ENCODE peak calls at places on chromosomes 7 and 10, in six cellular contexts. One of them, this sample, is unnamed.

GRCh38 chr7:130912086-130912909 is 178.3 kb upstream of the KLF14 start:
- DNase-seq in lung: no peak
- DNase-seq in lower lobe of right lung: no peak
- DNase-seq in CD8-positive, alpha-beta T cell: no peak
- DNase-seq in stomach: no peak
- DNase-seq in fibroblast of lung: peak
- DNase-seq in this sample: no peak

GRCh38 chr7:30436518-30436917 is 42.1 kb downstream of the NOD1 start:
- DNase-seq in lung: no peak
- DNase-seq in lower lobe of right lung: no peak
- DNase-seq in CD8-positive, alpha-beta T cell: no peak
- DNase-seq in stomach: no peak
- DNase-seq in fibroblast of lung: no peak
- DNase-seq in this sample: no peak

GRCh38 chr10:84353052-84353803 is 24.8 kb downstream of the CCSER2 start:
- DNase-seq in lung: no peak
- DNase-seq in lower lobe of right lung: no peak
- DNase-seq in CD8-positive, alpha-beta T cell: no peak
- DNase-seq in stomach: no peak
- DNase-seq in fibroblast of lung: no peak
- DNase-seq in this sample: no peak

GRCh38 chr7:55130079-55130476 is 111.3 kb downstream of the EGFR start:
- DNase-seq in lung: no peak
- DNase-seq in lower lobe of right lung: no peak
- DNase-seq in CD8-positive, alpha-beta T cell: no peak
- DNase-seq in stomach: no peak
- DNase-seq in fibroblast of lung: peak
- DNase-seq in this sample: no peak

GRCh38 chr10:77784856-77785255 is 141.7 kb downstream of the DLG5 start:
- DNase-seq in lung: no peak
- DNase-seq in lower lobe of right lung: no peak
- DNase-seq in CD8-positive, alpha-beta T cell: no peak
- DNase-seq in stomach: no peak
- DNase-seq in fibroblast of lung: peak
- DNase-seq in this sample: peak

GRCh38 chr7:14602851-14603250 is 299.7 kb downstream of the DGKB start:
- DNase-seq in lung: no peak
- DNase-seq in lower lobe of right lung: no peak
- DNase-seq in CD8-positive, alpha-beta T cell: no peak
- DNase-seq in stomach: no peak
- DNase-seq in fibroblast of lung: no peak
- DNase-seq in this sample: no peak

GRCh38 chr10:119750391-119751230 is 24.8 kb downstream of the INPP5F start:
- DNase-seq in lung: peak
- DNase-seq in lower lobe of right lung: peak
- DNase-seq in CD8-positive, alpha-beta T cell: peak
- DNase-seq in stomach: peak
- DNase-seq in fibroblast of lung: peak
- DNase-seq in this sample: peak

GRCh38 chr10:130647341-130647740 is 511.1 kb downstream of the GLRX3 start:
- DNase-seq in lung: no peak
- DNase-seq in lower lobe of right lung: no peak
- DNase-seq in CD8-positive, alpha-beta T cell: no peak
- DNase-seq in stomach: no peak
- DNase-seq in fibroblast of lung: no peak
- DNase-seq in this sample: no peak

GRCh38 chr7:84738583-84739150 is 448.2 kb downstream of the SEMA3D start:
- DNase-seq in lung: no peak
- DNase-seq in lower lobe of right lung: no peak
- DNase-seq in CD8-positive, alpha-beta T cell: no peak
- DNase-seq in stomach: no peak
- DNase-seq in fibroblast of lung: no peak
- DNase-seq in this sample: no peak

DNA sequence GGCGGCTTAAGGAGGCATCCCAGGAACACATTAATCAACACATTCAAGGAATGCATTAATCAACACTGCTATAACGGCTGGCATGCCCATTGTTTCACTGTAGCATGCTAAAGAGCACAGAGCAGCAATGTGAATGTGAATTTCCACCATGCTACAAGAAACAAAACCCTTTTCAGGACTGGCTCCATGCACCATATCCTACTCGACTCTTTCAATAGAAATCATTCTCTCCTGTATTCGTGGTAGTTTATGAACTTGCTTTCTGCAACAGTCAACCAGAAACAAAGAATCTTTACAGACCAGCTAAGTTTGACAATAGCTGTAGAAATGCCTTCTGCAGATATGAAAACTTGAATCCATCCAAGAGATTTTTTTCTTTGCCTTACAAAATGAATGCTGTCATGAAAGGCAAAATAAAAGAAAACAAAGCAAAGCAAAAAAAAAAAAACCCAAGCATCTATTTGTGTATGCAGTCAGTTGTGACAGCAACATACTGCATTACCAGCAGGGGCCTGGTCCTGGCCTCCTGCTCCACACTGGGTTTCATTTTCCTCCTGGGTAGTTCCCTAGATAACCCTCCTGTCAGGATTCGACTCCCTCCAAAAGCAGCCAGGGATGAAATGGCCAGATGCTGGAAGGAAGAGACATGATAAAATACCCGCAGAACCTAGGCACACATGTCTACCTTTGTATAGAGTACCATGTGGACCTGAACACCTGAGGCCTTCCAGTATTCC is 148.8 kb downstream of the NRCAM start:
- DNase-seq in lung: no peak
- DNase-seq in lower lobe of right lung: no peak
- DNase-seq in CD8-positive, alpha-beta T cell: no peak
- DNase-seq in stomach: no peak
- DNase-seq in fibroblast of lung: no peak
- DNase-seq in this sample: no peak
- TF ChIP-seq CTCF in lung: no peak
- TF ChIP-seq CTCF in lower lobe of right lung: no peak
- TF ChIP-seq CTCF in CD8-positive, alpha-beta T cell: no peak
- TF ChIP-seq CTCF in stomach: no peak
- TF ChIP-seq CTCF in fibroblast of lung: no peak
- TF ChIP-seq CTCF in this sample: no peak

DNA sequence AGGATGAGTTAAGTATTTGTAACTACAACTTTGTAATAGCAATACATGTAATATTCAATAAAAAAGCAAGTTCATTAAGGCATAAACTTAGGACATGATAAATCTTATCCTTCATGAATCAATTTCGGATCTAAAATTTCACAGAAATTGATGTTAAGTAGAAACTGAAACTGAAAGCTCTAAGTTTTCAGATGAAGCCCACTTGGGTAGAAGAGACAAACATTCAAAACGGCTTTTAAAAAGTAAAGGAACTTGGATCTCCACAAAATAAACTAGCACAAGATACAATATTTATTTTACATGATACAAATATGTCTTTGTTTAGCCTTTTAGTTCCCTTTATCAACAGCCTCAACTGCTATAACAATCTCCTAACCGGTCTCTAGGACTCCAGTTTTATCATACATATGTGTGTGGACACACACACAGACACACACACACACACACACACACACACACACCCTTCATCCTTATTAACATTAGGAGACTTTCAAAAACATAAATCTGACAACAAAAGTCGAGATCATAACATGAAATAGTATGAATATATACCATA is 83.7 kb downstream of the USP6NL start:
- DNase-seq in lung: no peak
- DNase-seq in lower lobe of right lung: no peak
- DNase-seq in CD8-positive, alpha-beta T cell: no peak
- DNase-seq in stomach: no peak
- DNase-seq in fibroblast of lung: peak
- DNase-seq in this sample: no peak
- H3K4me3 ChIP-seq in lung: no peak
- H3K4me3 ChIP-seq in lower lobe of right lung: peak
- H3K4me3 ChIP-seq in CD8-positive, alpha-beta T cell: no peak
- H3K4me3 ChIP-seq in stomach: peak
- H3K4me3 ChIP-seq in fibroblast of lung: peak
- H3K4me3 ChIP-seq in this sample: no peak

GRCh38 chr10:88689366-88689765 is 16.7 kb upstream of the LIPK start:
- DNase-seq in lung: no peak
- DNase-seq in lower lobe of right lung: no peak
- DNase-seq in CD8-positive, alpha-beta T cell: no peak
- DNase-seq in stomach: no peak
- DNase-seq in fibroblast of lung: no peak
- DNase-seq in this sample: no peak

GRCh38 chr10:88693392-88694020 is 12.5 kb upstream of the LIPK start:
- DNase-seq in lung: no peak
- DNase-seq in lower lobe of right lung: no peak
- DNase-seq in CD8-positive, alpha-beta T cell: no peak
- DNase-seq in stomach: no peak
- DNase-seq in fibroblast of lung: peak
- DNase-seq in this sample: no peak

GRCh38 chr10:88682491-88682890 is 18.2 kb downstream of the LIPF start:
- DNase-seq in lung: no peak
- DNase-seq in lower lobe of right lung: no peak
- DNase-seq in CD8-positive, alpha-beta T cell: no peak
- DNase-seq in stomach: no peak
- DNase-seq in fibroblast of lung: no peak
- DNase-seq in this sample: no peak

GRCh38 chr10:88687853-88688467 is 18.1 kb upstream of the LIPK start:
- DNase-seq in lung: no peak
- DNase-seq in lower lobe of right lung: no peak
- DNase-seq in CD8-positive, alpha-beta T cell: no peak
- DNase-seq in stomach: no peak
- DNase-seq in fibroblast of lung: peak
- DNase-seq in this sample: no peak
- TF ChIP-seq CTCF in lung: peak
- TF ChIP-seq CTCF in lower lobe of right lung: peak
- TF ChIP-seq CTCF in CD8-positive, alpha-beta T cell: peak
- TF ChIP-seq CTCF in stomach: no peak
- TF ChIP-seq CTCF in fibroblast of lung: peak
- TF ChIP-seq CTCF in this sample: peak

DNA sequence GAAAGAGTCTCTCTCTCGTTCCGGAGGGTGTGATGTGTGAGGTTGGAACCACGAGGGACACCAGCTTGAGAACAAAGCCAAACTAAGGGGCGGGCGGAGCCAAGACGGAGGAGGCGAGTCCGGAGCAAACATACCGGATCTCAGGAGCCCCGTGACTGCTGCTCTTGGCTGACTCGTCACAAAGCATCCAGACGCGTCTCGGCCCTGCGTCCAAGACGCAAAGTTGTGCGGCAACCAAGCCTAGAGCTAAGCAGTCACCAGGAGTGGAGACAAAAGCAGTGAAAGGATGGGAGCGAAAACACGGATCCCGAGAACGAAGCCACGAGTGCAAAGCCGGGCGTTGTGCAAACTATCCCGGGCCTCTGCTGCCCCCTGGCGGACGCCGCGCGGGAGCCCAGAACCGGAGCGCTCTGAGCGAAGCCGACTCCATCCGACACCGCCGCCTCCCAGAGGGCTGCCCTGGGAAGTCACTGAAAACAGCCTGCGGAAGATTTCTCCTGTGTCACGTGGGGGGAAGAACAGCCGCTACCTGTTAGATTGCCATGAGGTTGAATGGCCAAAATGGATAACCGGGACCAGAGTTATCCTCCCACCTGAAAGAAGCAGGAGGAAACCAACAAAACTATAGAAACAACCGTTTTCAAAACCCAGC is 46.4 kb upstream of the TMEM72 start:
- DNase-seq in lung: peak
- DNase-seq in lower lobe of right lung: peak
- DNase-seq in CD8-positive, alpha-beta T cell: peak
- DNase-seq in stomach: peak
- DNase-seq in fibroblast of lung: peak
- DNase-seq in this sample: no peak
- H3K4me3 ChIP-seq in lung: peak
- H3K4me3 ChIP-seq in lower lobe of right lung: peak
- H3K4me3 ChIP-seq in CD8-positive, alpha-beta T cell: peak
- H3K4me3 ChIP-seq in stomach: peak
- H3K4me3 ChIP-seq in fibroblast of lung: peak
- H3K4me3 ChIP-seq in this sample: peak

GRCh38 chr10:17599089-17599488 is 18.1 kb downstream of the HACD1 start:
- DNase-seq in lung: no peak
- DNase-seq in lower lobe of right lung: no peak
- DNase-seq in CD8-positive, alpha-beta T cell: no peak
- DNase-seq in stomach: no peak
- DNase-seq in fibroblast of lung: peak
- DNase-seq in this sample: no peak
- TF ChIP-seq CTCF in lung: no peak
- TF ChIP-seq CTCF in lower lobe of right lung: peak
- TF ChIP-seq CTCF in CD8-positive, alpha-beta T cell: no peak
- TF ChIP-seq CTCF in stomach: no peak
- TF ChIP-seq CTCF in fibroblast of lung: peak
- TF ChIP-seq CTCF in this sample: peak

DNA sequence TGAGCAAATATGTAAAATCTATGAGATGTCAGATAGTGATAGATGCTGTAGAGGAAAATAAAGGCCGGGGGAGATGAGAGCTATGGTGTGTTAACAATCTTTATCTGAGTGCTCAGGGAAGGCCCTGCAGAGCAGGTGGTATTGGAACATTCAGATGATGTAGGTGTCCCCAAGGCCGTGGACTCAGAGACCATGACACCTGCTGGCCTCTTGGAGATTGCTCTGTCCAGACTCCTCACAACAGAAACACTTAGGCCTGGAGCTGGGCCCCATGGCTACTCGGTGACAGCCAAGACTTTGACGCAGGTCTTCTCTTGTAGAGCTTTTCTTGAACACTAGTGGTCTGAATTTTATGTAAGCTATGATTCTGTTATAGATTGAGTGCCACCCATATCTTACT is 13.3 kb downstream of the AKR1E2 start:
- DNase-seq in lung: no peak
- DNase-seq in lower lobe of right lung: no peak
- DNase-seq in CD8-positive, alpha-beta T cell: no peak
- DNase-seq in stomach: no peak
- DNase-seq in fibroblast of lung: no peak
- DNase-seq in this sample: no peak
- H3K4me3 ChIP-seq in lung: no peak
- H3K4me3 ChIP-seq in lower lobe of right lung: no peak
- H3K4me3 ChIP-seq in CD8-positive, alpha-beta T cell: no peak
- H3K4me3 ChIP-seq in stomach: no peak
- H3K4me3 ChIP-seq in fibroblast of lung: no peak
- H3K4me3 ChIP-seq in this sample: no peak

DNA sequence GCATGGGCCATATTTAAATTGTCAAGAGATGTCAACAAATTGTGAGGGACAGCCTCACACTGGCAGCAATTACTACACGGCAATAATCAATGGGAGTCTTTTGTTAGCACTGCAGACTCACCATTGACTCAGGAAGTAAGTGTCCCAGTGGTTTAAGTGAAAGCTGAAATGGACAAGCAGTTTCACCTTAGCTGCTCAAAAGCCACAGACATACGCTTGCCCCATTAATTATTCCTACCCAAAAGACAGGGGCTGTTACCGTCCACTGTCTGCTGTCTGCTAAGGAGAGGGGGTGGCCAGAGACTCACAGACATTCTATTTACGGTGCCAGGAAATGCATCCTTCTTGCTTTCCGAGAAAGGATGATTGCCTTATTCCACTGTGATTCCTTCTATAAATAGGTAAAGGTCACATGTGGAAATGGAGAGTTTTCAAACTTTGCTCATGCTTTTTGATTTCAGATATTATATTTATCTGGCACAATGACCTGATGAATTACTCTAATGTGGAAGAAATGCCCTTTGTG is 309.7 kb upstream of the NFE2L3 start:
- DNase-seq in lung: no peak
- DNase-seq in lower lobe of right lung: no peak
- DNase-seq in CD8-positive, alpha-beta T cell: no peak
- DNase-seq in stomach: no peak
- DNase-seq in fibroblast of lung: no peak
- DNase-seq in this sample: no peak
- TF ChIP-seq CTCF in lung: no peak
- TF ChIP-seq CTCF in lower lobe of right lung: no peak
- TF ChIP-seq CTCF in CD8-positive, alpha-beta T cell: no peak
- TF ChIP-seq CTCF in stomach: no peak
- TF ChIP-seq CTCF in fibroblast of lung: no peak
- TF ChIP-seq CTCF in this sample: no peak

This sample was measured in AG04449.